ENCODE peak calls at places on chromosome 13, in seven cellular contexts. Y is stimulated activated CD4-positive, alpha-beta T cell treated with anti-CD3 and anti-CD28 coated beads, Interleukin-2, amount 100 ng/mL, for 4 hours; L is kidney epithelial cell; K is T-helper 1 cell; G is posterior cingulate gyrus; X is stimulated activated CD8-positive, alpha-beta memory T cell treated with anti-CD3 and anti-CD28 coated beads, Interleukin-12 subunit alpha, Interleukin-12 subunit beta, amount 100 ng/mL, for 1 hour; R is CD4-positive, alpha-beta memory T cell. W is an unnamed sample.

GRCh38 chr13:61414686-61415664 is 674 bp downstream of the PCDH20 start:
- DNase-seq in G (peak), X (no peak), K (no peak), Y (no peak), L (peak), R (no peak), W (no peak)

GRCh38 chr13:83221813-83222241 is 660.4 kb downstream of the SLITRK1 start:
- DNase-seq in K (no peak), R (no peak), G (no peak), X (no peak), L (no peak), Y (no peak), W (no peak)

GRCh38 chr13:50847501-50847900 is 4.0 kb upstream of the DLEU7 start:
- DNase-seq in L (no peak), X (no peak), R (no peak), Y (no peak), K (no peak), G (no peak), W (no peak)

GRCh38 chr13:101869553-101869952 is 417.1 kb downstream of the ITGBL1 start:
- DNase-seq in Y (no peak), R (no peak), X (no peak), G (no peak), K (no peak), L (no peak), W (no peak)

GRCh38 chr13:108269601-108270328 is at the start of gene TNFSF13B:
- DNase-seq in G (peak), R (peak), X (no peak), K (peak), Y (peak), L (no peak), W (peak)

GRCh38 chr13:21884299-21884878 is 213.5 kb downstream of the FGF9 start:
- DNase-seq in X (no peak), R (no peak), Y (no peak), L (no peak), G (no peak), K (no peak), W (no peak)

GRCh38 chr13:20960663-20961309 is 58.2 kb upstream of the XPO4 start:
- DNase-seq in L (no peak), R (no peak), K (no peak), X (no peak), Y (no peak), G (no peak), W (no peak)

GRCh38 chr13:40230833-40231266 is 435.6 kb downstream of the FOXO1 start:
- DNase-seq in L (no peak), X (no peak), G (no peak), K (no peak), R (no peak), Y (no peak), W (no peak)

GRCh38 chr13:53844747-53845146 is 816.1 kb downstream of the OLFM4 start:
- DNase-seq in X (no peak), K (no peak), L (no peak), R (no peak), G (no peak), Y (no peak), W (no peak)

GRCh38 chr13:27379126-27379525 is 45.3 kb upstream of the GTF3A start:
- DNase-seq in R (no peak), K (no peak), G (no peak), X (no peak), L (no peak), Y (no peak), W (no peak)

GRCh38 chr13:60654405-60654804 is 257.4 kb downstream of the TDRD3 start:
- DNase-seq in L (no peak), X (no peak), K (no peak), R (no peak), Y (no peak), G (peak), W (no peak)

GRCh38 chr13:43333176-43333575 is 309.8 kb downstream of the DNAJC15 start:
- DNase-seq in Y (no peak), G (no peak), R (no peak), K (no peak), X (no peak), L (no peak), W (no peak)

GRCh38 chr13:66532146-66532545 is 698.0 kb downstream of the PCDH9 start:
- DNase-seq in R (no peak), G (no peak), K (no peak), X (no peak), L (no peak), Y (no peak), W (no peak)

GRCh38 chr13:101292711-101293110 is 123.6 kb downstream of the NALCN start:
- DNase-seq in Y (no peak), X (no peak), R (no peak), L (no peak), G (no peak), K (no peak), W (no peak)

GRCh38 chr13:100334209-100334608 is 245.3 kb downstream of the PCCA start:
- DNase-seq in G (no peak), X (no peak), R (no peak), L (peak), K (peak), Y (no peak), W (no peak)

GRCh38 chr13:85864963-85865530 is 65.8 kb upstream of the SLITRK6 start:
- DNase-seq in G (no peak), X (no peak), R (no peak), Y (no peak), L (no peak), K (no peak), W (no peak)

GRCh38 chr13:26619321-26619720 is 61.8 kb downstream of the WASF3 start:
- DNase-seq in K (no peak), L (no peak), G (no peak), X (no peak), R (no peak), Y (no peak), W (no peak)

GRCh38 chr13:27919934-27920676 is at the start of gene PDX1:
- DNase-seq in R (no peak), K (no peak), Y (no peak), X (no peak), L (no peak), G (no peak), W (no peak)

W was measured in NK-92 treated with Interleukin-12 subunit alpha and Interleukin-12 subunit beta, amount 100 ng/mL, for 24 hours.